ENCODE peak calls at places on chromosome 16, in seven cellular contexts. S is HFFc6, I is memory B cell, O is HL-60, R is T-helper 2 cell, B is Ammon's horn, K is type B pancreatic cell. X is an unnamed sample.

GRCh38 chr16:52114414-52114813 is 432.5 kb downstream of the TOX3 start:
- DNase-seq in S (no peak), I (no peak), B (no peak), O (no peak), K (no peak), R (no peak), X (no peak)

GRCh38 chr16:21208429-21208828 is 2.9 kb downstream of the ZP2 start:
- DNase-seq in K (no peak), R (no peak), S (no peak), I (no peak), O (no peak), B (no peak), X (no peak)

GRCh38 chr16:3999479-3999868 is 116.8 kb downstream of the ADCY9 start:
- DNase-seq in S (peak), O (no peak), R (no peak), I (no peak), K (no peak), B (peak), X (no peak)

GRCh38 chr16:23537390-23537789 is 19.8 kb downstream of the EARS2 start:
- DNase-seq in B (no peak), S (no peak), R (no peak), K (no peak), I (no peak), O (no peak), X (no peak)

GRCh38 chr16:86483-86952 is 8.5 kb downstream of the MPG start:
- DNase-seq in K (no peak), I (no peak), S (no peak), O (no peak), B (no peak), R (no peak), X (no peak)

GRCh38 chr16:53745753-53746258 is 41.9 kb downstream of the FTO start:
- DNase-seq in S (peak), O (no peak), B (no peak), R (peak), K (no peak), I (no peak), X (no peak)

GRCh38 chr16:676565-677297 is 1.3 kb downstream of the RHBDL1 start:
- DNase-seq in O (no peak), K (no peak), B (no peak), I (no peak), R (peak), S (no peak), X (no peak)

GRCh38 chr16:86220552-86220951 is 289.8 kb upstream of the FOXF1 start:
- DNase-seq in I (no peak), K (no peak), S (no peak), R (no peak), O (no peak), B (no peak), X (no peak)

GRCh38 chr16:66275795-66276428 is 90.6 kb upstream of the CDH5 start:
- DNase-seq in I (no peak), R (peak), S (peak), B (no peak), O (no peak), K (peak), X (peak)

GRCh38 chr16:35102780-35103403 is 1643.5 kb downstream of the TP53TG3F start:
- DNase-seq in R (no peak), K (no peak), O (no peak), B (no peak), I (no peak), S (no peak), X (peak)

GRCh38 chr16:733382-734207 is 6.7 kb downstream of the HAGHL start:
- DNase-seq in I (no peak), R (no peak), S (no peak), B (no peak), K (no peak), O (no peak), X (peak)

GRCh38 chr16:65106792-65107191 is 15.1 kb downstream of the CDH11 start:
- DNase-seq in I (no peak), B (no peak), O (no peak), K (no peak), R (no peak), S (no peak), X (no peak)

GRCh38 chr16:14616280-14616679 is 13.8 kb downstream of the PARN start:
- DNase-seq in O (no peak), B (no peak), S (no peak), R (no peak), I (no peak), K (no peak), X (no peak)

GRCh38 chr16:4316732-4317461 is 1.0 kb downstream of the GLIS2 start:
- DNase-seq in K (no peak), O (no peak), R (no peak), S (no peak), B (peak), I (no peak), X (no peak)

GRCh38 chr16:53922805-53923645 is 219.1 kb downstream of the FTO start:
- DNase-seq in S (no peak), R (no peak), O (no peak), B (no peak), K (no peak), I (no peak), X (no peak)

GRCh38 chr16:49779979-49780378 is 75.9 kb downstream of the ZNF423 start:
- DNase-seq in O (no peak), R (no peak), B (no peak), S (no peak), K (no peak), I (no peak), X (no peak)

GRCh38 chr16:58684001-58684353 is 593 bp downstream of the SLC38A7 start:
- DNase-seq in K (no peak), O (peak), I (no peak), R (no peak), S (peak), B (no peak), X (peak)

GRCh38 chr16:50301626-50302471 is 35.5 kb downstream of the ADCY7 start:
- DNase-seq in R (no peak), B (no peak), K (peak), O (no peak), I (no peak), S (peak), X (no peak)

GRCh38 chr16:57123216-57123968 is 31.0 kb downstream of the CPNE2 start:
- DNase-seq in I (no peak), O (no peak), B (no peak), K (no peak), S (no peak), R (no peak), X (peak)

GRCh38 chr16:31707743-31708335 is 165.8 kb upstream of the ZNF267 start:
- DNase-seq in S (no peak), O (no peak), B (no peak), K (no peak), R (no peak), I (no peak), X (no peak)

GRCh38 chr16:25832288-25832687 is 140.5 kb downstream of the HS3ST4 start:
- DNase-seq in S (no peak), B (no peak), I (no peak), R (no peak), K (no peak), O (no peak), X (no peak)

GRCh38 chr16:79651363-79651762 is 50.8 kb upstream of the MAF start:
- DNase-seq in K (no peak), B (peak), S (no peak), O (no peak), I (no peak), R (no peak), X (no peak)

GRCh38 chr16:17504050-17504449 is 33.3 kb upstream of the XYLT1 start:
- DNase-seq in B (no peak), K (no peak), R (no peak), I (no peak), O (no peak), S (no peak), X (no peak)

GRCh38 chr16:75070055-75070841 is 46.3 kb downstream of the LDHD start:
- DNase-seq in R (no peak), O (no peak), S (no peak), I (no peak), K (no peak), B (peak), X (no peak)

GRCh38 chr16:88063201-88063773 is 112.1 kb downstream of the BANP start:
- DNase-seq in K (no peak), B (peak), S (peak), R (no peak), I (no peak), O (no peak), X (no peak)

GRCh38 chr16:2724816-2725348 is 4.9 kb upstream of the PRSS27 start:
- DNase-seq in I (no peak), S (no peak), O (no peak), K (no peak), R (no peak), B (no peak), X (no peak)

GRCh38 chr16:25187491-25187795 is 29.3 kb upstream of the AQP8 start:
- DNase-seq in S (no peak), K (no peak), O (no peak), B (no peak), I (no peak), R (no peak), X (no peak)

GRCh38 chr16:50613281-50613991 is 65.2 kb downstream of the NKD1 start:
- DNase-seq in I (no peak), K (no peak), S (no peak), R (no peak), O (no peak), B (no peak), X (no peak)

GRCh38 chr16:57273359-57273758 is 11.1 kb downstream of the PLLP start:
- DNase-seq in I (no peak), O (no peak), K (no peak), R (no peak), S (no peak), B (no peak), X (no peak)

GRCh38 chr16:85393674-85394510 is 219.2 kb upstream of the GSE1 start:
- DNase-seq in B (no peak), R (peak), O (no peak), S (peak), K (no peak), I (peak), X (no peak)

GRCh38 chr16:2009791-2010510 is at the start of gene ZNF598:
- DNase-seq in O (peak), I (peak), S (peak), K (no peak), B (peak), R (peak), X (peak)

GRCh38 chr16:30902070-30902972 is 5.9 kb downstream of the CTF1 start:
- DNase-seq in S (peak), B (peak), O (peak), K (peak), R (peak), I (no peak), X (peak)

GRCh38 chr16:23356941-23357340 is 54.8 kb downstream of the SCNN1B start:
- DNase-seq in S (no peak), R (no peak), O (no peak), I (no peak), K (no peak), B (no peak), X (no peak)

GRCh38 chr16:4614571-4615388 is at the start of gene UBALD1:
- DNase-seq in I (peak), O (peak), B (peak), S (peak), K (peak), R (peak), X (peak)

GRCh38 chr16:57953857-57954256 is 17.1 kb downstream of the CNGB1 start:
- DNase-seq in R (no peak), B (no peak), O (no peak), K (no peak), I (no peak), S (no peak), X (no peak)

GRCh38 chr16:31216552-31217530 is at the start of gene PYDC1:
- DNase-seq in O (no peak), K (no peak), I (no peak), R (peak), S (no peak), B (no peak), X (no peak)

GRCh38 chr16:50711040-50711439 is 17.6 kb downstream of the NOD2 start:
- DNase-seq in I (no peak), O (no peak), R (no peak), K (no peak), B (no peak), S (no peak), X (no peak)

X was measured in AML-193.